ENCODE peak calls at places on chromosomes 4 and X, in ten cellular contexts. One of them, this sample, is unnamed.

GRCh38 chrX:38052096-38052495 is 45.7 kb downstream of the SYTL5 start:
- DNase-seq in tibial artery: no peak
- DNase-seq in AG10803: peak
- DNase-seq in heart right ventricle: no peak
- DNase-seq in cardiac muscle cell: peak
- DNase-seq in CD8-positive, alpha-beta T cell: no peak
- DNase-seq in AG09309: peak
- DNase-seq in GM10248: no peak
- DNase-seq in AG04450: peak
- DNase-seq in cardiac fibroblast: peak
- DNase-seq in this sample: no peak

GRCh38 chrX:64662876-64663275 is 267.6 kb upstream of the MTMR8 start:
- DNase-seq in tibial artery: no peak
- DNase-seq in AG10803: no peak
- DNase-seq in heart right ventricle: no peak
- DNase-seq in cardiac muscle cell: no peak
- DNase-seq in CD8-positive, alpha-beta T cell: no peak
- DNase-seq in AG09309: no peak
- DNase-seq in GM10248: no peak
- DNase-seq in AG04450: no peak
- DNase-seq in cardiac fibroblast: no peak
- DNase-seq in this sample: no peak

GRCh38 chr4:166735553-166735952 is 498.7 kb downstream of the SPOCK3 start:
- DNase-seq in tibial artery: no peak
- DNase-seq in AG10803: no peak
- DNase-seq in heart right ventricle: no peak
- DNase-seq in cardiac muscle cell: no peak
- DNase-seq in CD8-positive, alpha-beta T cell: no peak
- DNase-seq in AG09309: no peak
- DNase-seq in GM10248: no peak
- DNase-seq in AG04450: no peak
- DNase-seq in cardiac fibroblast: no peak
- DNase-seq in this sample: no peak

GRCh38 chrX:1358793-1359476 is 22.4 kb downstream of the IL3RA start:
- DNase-seq in tibial artery: no peak
- DNase-seq in AG10803: no peak
- DNase-seq in heart right ventricle: no peak
- DNase-seq in cardiac muscle cell: no peak
- DNase-seq in CD8-positive, alpha-beta T cell: no peak
- DNase-seq in AG09309: no peak
- DNase-seq in GM10248: no peak
- DNase-seq in AG04450: no peak
- DNase-seq in cardiac fibroblast: no peak
- DNase-seq in this sample: no peak

GRCh38 chrX:138150709-138151108 is 560.8 kb downstream of the FGF13 start:
- DNase-seq in tibial artery: no peak
- DNase-seq in AG10803: no peak
- DNase-seq in heart right ventricle: no peak
- DNase-seq in cardiac muscle cell: no peak
- DNase-seq in CD8-positive, alpha-beta T cell: no peak
- DNase-seq in AG09309: no peak
- DNase-seq in GM10248: no peak
- DNase-seq in AG04450: no peak
- DNase-seq in cardiac fibroblast: no peak
- DNase-seq in this sample: no peak

GRCh38 chr4:39924014-39924413 is 53.7 kb downstream of the PDS5A start:
- DNase-seq in tibial artery: no peak
- DNase-seq in AG10803: no peak
- DNase-seq in heart right ventricle: no peak
- DNase-seq in cardiac muscle cell: no peak
- DNase-seq in CD8-positive, alpha-beta T cell: no peak
- DNase-seq in AG09309: no peak
- DNase-seq in GM10248: no peak
- DNase-seq in AG04450: no peak
- DNase-seq in cardiac fibroblast: no peak
- DNase-seq in this sample: no peak

GRCh38 chrX:45428816-45429215 is 228.1 kb upstream of the DIPK2B start:
- DNase-seq in tibial artery: no peak
- DNase-seq in AG10803: peak
- DNase-seq in heart right ventricle: no peak
- DNase-seq in cardiac muscle cell: peak
- DNase-seq in CD8-positive, alpha-beta T cell: no peak
- DNase-seq in AG09309: no peak
- DNase-seq in GM10248: no peak
- DNase-seq in AG04450: no peak
- DNase-seq in cardiac fibroblast: peak
- DNase-seq in this sample: no peak

GRCh38 chr4:43331226-43332078 is 438.9 kb downstream of the GRXCR1 start:
- DNase-seq in tibial artery: no peak
- DNase-seq in AG10803: peak
- DNase-seq in heart right ventricle: no peak
- DNase-seq in cardiac muscle cell: peak
- DNase-seq in CD8-positive, alpha-beta T cell: no peak
- DNase-seq in AG09309: no peak
- DNase-seq in GM10248: no peak
- DNase-seq in AG04450: no peak
- DNase-seq in cardiac fibroblast: peak
- DNase-seq in this sample: no peak

GRCh38 chr4:103754844-103755243 is 35.1 kb upstream of the TACR3 start:
- DNase-seq in tibial artery: no peak
- DNase-seq in AG10803: no peak
- DNase-seq in heart right ventricle: no peak
- DNase-seq in cardiac muscle cell: no peak
- DNase-seq in CD8-positive, alpha-beta T cell: no peak
- DNase-seq in AG09309: no peak
- DNase-seq in GM10248: no peak
- DNase-seq in AG04450: no peak
- DNase-seq in cardiac fibroblast: no peak
- DNase-seq in this sample: no peak

GRCh38 chr4:143346208-143346607 is 9.5 kb downstream of the GAB1 start:
- DNase-seq in tibial artery: no peak
- DNase-seq in AG10803: no peak
- DNase-seq in heart right ventricle: no peak
- DNase-seq in cardiac muscle cell: no peak
- DNase-seq in CD8-positive, alpha-beta T cell: no peak
- DNase-seq in AG09309: no peak
- DNase-seq in GM10248: no peak
- DNase-seq in AG04450: no peak
- DNase-seq in cardiac fibroblast: no peak
- DNase-seq in this sample: no peak

GRCh38 chr4:111937368-111937767 is 207.9 kb upstream of the FAM241A start:
- DNase-seq in tibial artery: no peak
- DNase-seq in AG10803: peak
- DNase-seq in heart right ventricle: no peak
- DNase-seq in cardiac muscle cell: peak
- DNase-seq in CD8-positive, alpha-beta T cell: no peak
- DNase-seq in AG09309: peak
- DNase-seq in GM10248: peak
- DNase-seq in AG04450: no peak
- DNase-seq in cardiac fibroblast: peak
- DNase-seq in this sample: no peak

GRCh38 chrX:151873096-151873495 is 39.6 kb upstream of the MAGEA4 start:
- DNase-seq in tibial artery: no peak
- DNase-seq in AG10803: no peak
- DNase-seq in heart right ventricle: no peak
- DNase-seq in cardiac muscle cell: no peak
- DNase-seq in CD8-positive, alpha-beta T cell: no peak
- DNase-seq in AG09309: no peak
- DNase-seq in GM10248: no peak
- DNase-seq in AG04450: no peak
- DNase-seq in cardiac fibroblast: no peak
- DNase-seq in this sample: no peak

GRCh38 chr4:119244832-119245231 is 32.3 kb downstream of the USP53 start:
- DNase-seq in tibial artery: no peak
- DNase-seq in AG10803: no peak
- DNase-seq in heart right ventricle: no peak
- DNase-seq in cardiac muscle cell: no peak
- DNase-seq in CD8-positive, alpha-beta T cell: no peak
- DNase-seq in AG09309: no peak
- DNase-seq in GM10248: no peak
- DNase-seq in AG04450: no peak
- DNase-seq in cardiac fibroblast: no peak
- DNase-seq in this sample: no peak

GRCh38 chr4:43816107-43816506 is 632.5 kb downstream of the KCTD8 start:
- DNase-seq in tibial artery: no peak
- DNase-seq in AG10803: no peak
- DNase-seq in heart right ventricle: no peak
- DNase-seq in cardiac muscle cell: no peak
- DNase-seq in CD8-positive, alpha-beta T cell: no peak
- DNase-seq in AG09309: no peak
- DNase-seq in GM10248: no peak
- DNase-seq in AG04450: no peak
- DNase-seq in cardiac fibroblast: no peak
- DNase-seq in this sample: no peak

GRCh38 chr4:165332502-165332901 is 5.0 kb downstream of the MSMO1 start:
- DNase-seq in tibial artery: no peak
- DNase-seq in AG10803: no peak
- DNase-seq in heart right ventricle: no peak
- DNase-seq in cardiac muscle cell: no peak
- DNase-seq in CD8-positive, alpha-beta T cell: no peak
- DNase-seq in AG09309: no peak
- DNase-seq in GM10248: no peak
- DNase-seq in AG04450: no peak
- DNase-seq in cardiac fibroblast: no peak
- DNase-seq in this sample: no peak

GRCh38 chrX:31604629-31605221 is 532.9 kb upstream of the FTHL17 start:
- DNase-seq in tibial artery: no peak
- DNase-seq in AG10803: no peak
- DNase-seq in heart right ventricle: no peak
- DNase-seq in cardiac muscle cell: no peak
- DNase-seq in CD8-positive, alpha-beta T cell: no peak
- DNase-seq in AG09309: no peak
- DNase-seq in GM10248: no peak
- DNase-seq in AG04450: no peak
- DNase-seq in cardiac fibroblast: no peak
- DNase-seq in this sample: no peak

DNA sequence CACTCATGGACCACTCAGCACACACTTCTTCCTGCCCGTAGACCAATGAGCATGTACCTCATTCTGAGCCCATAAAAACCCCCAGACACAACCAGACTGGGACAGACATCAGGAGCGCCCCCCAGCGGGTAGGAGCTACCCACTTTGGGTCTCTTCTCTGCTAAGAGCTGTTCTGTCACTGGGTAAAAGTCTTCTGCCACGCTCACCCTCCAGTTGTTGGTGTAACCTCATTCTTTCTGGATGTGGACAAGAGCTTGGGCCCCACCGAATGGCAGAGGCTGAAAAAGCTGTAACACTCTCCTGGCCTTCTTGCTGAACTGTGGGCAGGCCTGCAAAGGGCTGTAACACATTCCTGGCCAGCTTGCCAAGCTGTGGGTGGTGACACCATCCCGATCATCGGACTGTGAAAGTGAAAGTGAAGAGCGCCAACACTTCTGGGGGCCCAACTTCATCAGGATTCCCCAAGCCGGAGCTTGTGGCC is 137.6 kb downstream of the TECRL start:
- DNase-seq in tibial artery: no peak
- DNase-seq in AG10803: no peak
- DNase-seq in heart right ventricle: peak
- DNase-seq in cardiac muscle cell: no peak
- DNase-seq in CD8-positive, alpha-beta T cell: no peak
- DNase-seq in AG09309: no peak
- DNase-seq in GM10248: no peak
- DNase-seq in AG04450: no peak
- DNase-seq in cardiac fibroblast: peak
- DNase-seq in this sample: no peak
- TF ChIP-seq CTCF in tibial artery: no peak
- TF ChIP-seq CTCF in AG10803: no peak
- TF ChIP-seq CTCF in heart right ventricle: peak
- TF ChIP-seq CTCF in cardiac muscle cell: no peak
- TF ChIP-seq CTCF in CD8-positive, alpha-beta T cell: no peak
- TF ChIP-seq CTCF in AG09309: no peak
- TF ChIP-seq CTCF in GM10248: no peak
- TF ChIP-seq CTCF in AG04450: no peak
- TF ChIP-seq CTCF in cardiac fibroblast: no peak
- TF ChIP-seq CTCF in this sample: no peak

DNA sequence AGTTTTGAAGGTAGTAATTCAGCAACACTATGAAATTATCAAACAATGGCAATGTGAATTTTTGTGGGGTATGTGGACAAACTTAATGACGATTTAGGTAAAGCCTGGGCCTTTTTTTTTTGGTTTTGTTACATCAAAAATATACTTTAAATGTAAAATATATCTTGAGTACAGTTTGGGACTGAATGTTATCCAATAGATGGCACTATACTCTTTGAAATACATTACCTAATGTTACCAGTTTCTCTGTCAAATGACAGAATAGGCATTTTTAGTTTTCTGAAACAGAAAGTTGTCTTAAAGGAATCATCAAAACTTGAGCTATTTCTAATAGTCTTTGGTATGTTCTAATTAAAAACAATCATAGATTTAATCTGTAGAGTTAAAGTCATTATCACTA is 1651.9 kb downstream of the C4orf33 start:
- DNase-seq in tibial artery: no peak
- DNase-seq in AG10803: no peak
- DNase-seq in heart right ventricle: no peak
- DNase-seq in cardiac muscle cell: peak
- DNase-seq in CD8-positive, alpha-beta T cell: no peak
- DNase-seq in AG09309: no peak
- DNase-seq in GM10248: no peak
- DNase-seq in AG04450: no peak
- DNase-seq in cardiac fibroblast: peak
- DNase-seq in this sample: no peak
- TF ChIP-seq CTCF in tibial artery: no peak
- TF ChIP-seq CTCF in AG10803: no peak
- TF ChIP-seq CTCF in heart right ventricle: no peak
- TF ChIP-seq CTCF in cardiac muscle cell: no peak
- TF ChIP-seq CTCF in CD8-positive, alpha-beta T cell: no peak
- TF ChIP-seq CTCF in AG09309: no peak
- TF ChIP-seq CTCF in GM10248: no peak
- TF ChIP-seq CTCF in AG04450: no peak
- TF ChIP-seq CTCF in cardiac fibroblast: peak
- TF ChIP-seq CTCF in this sample: peak

GRCh38 chrX:39652336-39652735 is 445.4 kb downstream of the BCOR start:
- DNase-seq in tibial artery: no peak
- DNase-seq in AG10803: no peak
- DNase-seq in heart right ventricle: no peak
- DNase-seq in cardiac muscle cell: peak
- DNase-seq in CD8-positive, alpha-beta T cell: no peak
- DNase-seq in AG09309: no peak
- DNase-seq in GM10248: peak
- DNase-seq in AG04450: no peak
- DNase-seq in cardiac fibroblast: peak
- DNase-seq in this sample: no peak
- TF ChIP-seq CTCF in tibial artery: peak
- TF ChIP-seq CTCF in AG10803: peak
- TF ChIP-seq CTCF in heart right ventricle: peak
- TF ChIP-seq CTCF in cardiac muscle cell: peak
- TF ChIP-seq CTCF in CD8-positive, alpha-beta T cell: no peak
- TF ChIP-seq CTCF in AG09309: peak
- TF ChIP-seq CTCF in GM10248: peak
- TF ChIP-seq CTCF in AG04450: peak
- TF ChIP-seq CTCF in cardiac fibroblast: peak
- TF ChIP-seq CTCF in this sample: peak

DNA sequence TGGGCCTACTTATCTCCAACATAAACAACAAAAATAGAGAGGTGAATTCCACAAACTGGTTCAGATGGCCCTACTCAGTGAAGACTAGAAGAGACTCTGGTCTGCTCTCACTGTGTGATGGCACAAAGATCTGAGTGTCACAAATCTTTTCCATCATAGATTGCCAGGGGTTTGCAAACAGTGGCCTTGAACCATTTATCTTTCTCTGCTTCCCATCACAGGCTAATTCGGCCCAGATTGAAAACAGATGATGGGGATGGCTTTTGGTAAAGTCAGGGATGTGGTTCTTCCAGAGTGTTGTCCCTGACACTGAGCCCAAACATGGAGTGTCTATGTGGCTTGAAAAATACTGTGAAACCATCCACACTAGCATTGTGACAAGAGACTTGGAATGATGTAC is 25.1 kb upstream of the PLAC1 start:
- DNase-seq in tibial artery: no peak
- DNase-seq in AG10803: no peak
- DNase-seq in heart right ventricle: no peak
- DNase-seq in cardiac muscle cell: no peak
- DNase-seq in CD8-positive, alpha-beta T cell: no peak
- DNase-seq in AG09309: no peak
- DNase-seq in GM10248: no peak
- DNase-seq in AG04450: no peak
- DNase-seq in cardiac fibroblast: no peak
- DNase-seq in this sample: no peak
- TF ChIP-seq CTCF in tibial artery: no peak
- TF ChIP-seq CTCF in AG10803: no peak
- TF ChIP-seq CTCF in heart right ventricle: no peak
- TF ChIP-seq CTCF in cardiac muscle cell: no peak
- TF ChIP-seq CTCF in CD8-positive, alpha-beta T cell: no peak
- TF ChIP-seq CTCF in AG09309: no peak
- TF ChIP-seq CTCF in GM10248: no peak
- TF ChIP-seq CTCF in AG04450: no peak
- TF ChIP-seq CTCF in cardiac fibroblast: no peak
- TF ChIP-seq CTCF in this sample: no peak

This sample was measured in progenitor cell of endocrine pancreas.